ENCODE peak calls at places on chromosomes 11 and 22, in seven cellular contexts. L is adrenal gland, G is testis, Z is GM12878, M is AG04450, E is HL-60, U is psoas muscle. A is an unnamed sample.

GRCh38 chr11:85423794-85424193 is 203.3 kb downstream of the DLG2 start:
- DNase-seq in L (no peak), G (no peak), Z (no peak), M (no peak), E (no peak), U (no peak), A (no peak)

GRCh38 chr11:110491577-110492352 is 62.0 kb downstream of the FDX1 start:
- DNase-seq in L (no peak), G (no peak), Z (no peak), M (no peak), E (no peak), U (no peak), A (peak; percentile 60)

GRCh38 chr11:9969068-9969467 is 305.2 kb downstream of the SWAP70 start:
- DNase-seq in L (no peak), G (no peak), Z (no peak), M (no peak), E (no peak), U (no peak), A (no peak)

GRCh38 chr11:76083563-76084451 is 122.5 kb downstream of the WNT11 start:
- DNase-seq in L (no peak), G (no peak), Z (no peak), M (no peak), E (no peak), U (no peak), A (no peak)

GRCh38 chr22:41919357-41920224 is 4.7 kb upstream of the SHISA8 start:
- DNase-seq in L (peak; percentile 73), G (peak; percentile 71), Z (peak; percentile 71), M (no peak), E (no peak), U (peak; percentile 64), A (no peak)

GRCh38 chr11:58498464-58498863 is 9.4 kb downstream of the OR5B21 start:
- DNase-seq in L (no peak), G (no peak), Z (no peak), M (no peak), E (no peak), U (no peak), A (no peak)

GRCh38 chr11:12359761-12360160 is 17.6 kb upstream of the PARVA start:
- DNase-seq in L (no peak), G (no peak), Z (no peak), M (peak; percentile 34), E (no peak), U (no peak), A (no peak)

GRCh38 chr11:14655435-14655834 is 11.8 kb downstream of the PDE3B start:
- DNase-seq in L (no peak), G (no peak), Z (no peak), M (no peak), E (no peak), U (no peak), A (no peak)

GRCh38 chr11:94960488-94960887 is 12.9 kb downstream of the CWC15 start:
- DNase-seq in L (no peak), G (no peak), Z (no peak), M (no peak), E (no peak), U (no peak), A (no peak)

GRCh38 chr11:10201343-10201742 is 92.7 kb downstream of the SBF2 start:
- DNase-seq in L (no peak), G (no peak), Z (no peak), M (no peak), E (no peak), U (no peak), A (no peak)

DNA sequence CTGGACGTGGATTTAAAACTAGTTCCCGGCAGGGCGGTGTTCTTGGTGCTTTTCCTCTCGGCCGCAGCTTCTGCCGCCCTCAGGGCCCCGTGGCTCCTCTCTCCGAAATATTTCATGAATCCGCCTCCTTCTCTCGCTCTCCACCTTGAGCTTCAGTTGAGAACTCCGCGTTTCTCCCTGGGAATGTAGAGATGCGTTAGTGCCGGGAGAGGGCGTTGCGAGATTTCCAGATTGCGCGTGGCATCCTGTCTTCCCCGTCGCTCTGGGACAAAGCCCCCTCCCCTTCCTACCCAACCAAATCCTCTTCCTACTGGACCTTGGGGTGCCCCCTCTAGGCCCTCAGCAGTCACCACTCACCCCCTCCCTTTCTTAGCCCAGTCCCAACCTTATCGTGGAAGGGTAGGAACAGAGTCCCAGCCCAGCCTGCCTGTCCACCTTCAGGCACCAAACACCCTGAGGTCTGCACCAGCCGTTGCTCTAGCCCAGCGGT is 15.5 kb upstream of the RAC2 start:
- DNase-seq in L (no peak), G (peak; percentile 57), Z (no peak), M (no peak), E (no peak), U (no peak), A (no peak)
- TF ChIP-seq CTCF in L (peak; percentile 33), G (no peak), Z (peak; percentile 69), M (peak; percentile 78), E (peak; percentile 36), U (no peak), A (peak; percentile 66)

GRCh38 chr22:48263431-48263765 is 1500.9 kb downstream of the TBC1D22A start:
- DNase-seq in L (no peak), G (no peak), Z (no peak), M (no peak), E (no peak), U (no peak), A (no peak)
- TF ChIP-seq CTCF in L (no peak), G (no peak), Z (no peak), M (no peak), E (no peak), U (no peak), A (no peak)

GRCh38 chr22:31609716-31610115 is 52.3 kb downstream of the PISD start:
- DNase-seq in L (peak; percentile 42), G (no peak), Z (no peak), M (no peak), E (no peak), U (no peak), A (no peak)

GRCh38 chr22:31610611-31611010 is 51.4 kb downstream of the PISD start:
- DNase-seq in L (no peak), G (no peak), Z (no peak), M (no peak), E (no peak), U (no peak), A (no peak)

GRCh38 chr22:31612891-31613285 is 49.1 kb downstream of the PISD start:
- DNase-seq in L (no peak), G (no peak), Z (no peak), M (no peak), E (no peak), U (no peak), A (no peak)

GRCh38 chr22:31613286-31613903 is 48.6 kb downstream of the PISD start:
- DNase-seq in L (no peak), G (no peak), Z (no peak), M (no peak), E (no peak), U (no peak), A (no peak)

GRCh38 chr22:31611065-31611760 is 50.8 kb downstream of the PISD start:
- DNase-seq in L (peak; percentile 72), G (no peak), Z (no peak), M (no peak), E (no peak), U (no peak), A (no peak)
- TF ChIP-seq CTCF in L (no peak), G (no peak), Z (no peak), M (no peak), E (no peak), U (no peak), A (no peak)

GRCh38 chr22:48841881-48842582 is 985.6 kb downstream of the BRD1 start:
- DNase-seq in L (no peak), G (no peak), Z (no peak), M (no peak), E (no peak), U (no peak), A (no peak)
- TF ChIP-seq CTCF in L (no peak), G (no peak), Z (no peak), M (no peak), E (no peak), U (no peak), A (no peak)

GRCh38 chr22:31343235-31344191 is 2.6 kb downstream of the PATZ1 start:
- DNase-seq in L (no peak), G (peak; percentile 29), Z (no peak), M (no peak), E (peak; percentile 31), U (no peak), A (no peak)
- TF ChIP-seq CTCF in L (no peak), G (no peak), Z (no peak), M (no peak), E (no peak), U (no peak), A (no peak)

GRCh38 chr11:125262825-125263218 is 98.3 kb downstream of the PKNOX2 start:
- DNase-seq in L (no peak), G (peak; percentile 28), Z (no peak), M (no peak), E (no peak), U (no peak), A (peak; percentile 87)

GRCh38 chr11:125261471-125262087 is 97.0 kb downstream of the PKNOX2 start:
- DNase-seq in L (no peak), G (no peak), Z (no peak), M (no peak), E (no peak), U (no peak), A (no peak)

GRCh38 chr11:125262194-125262824 is 97.8 kb downstream of the PKNOX2 start:
- DNase-seq in L (no peak), G (peak; percentile 39), Z (no peak), M (no peak), E (no peak), U (no peak), A (no peak)

GRCh38 chr11:125264091-125265022 is 99.8 kb downstream of the PKNOX2 start:
- DNase-seq in L (no peak), G (no peak), Z (no peak), M (no peak), E (no peak), U (no peak), A (no peak)

DNA sequence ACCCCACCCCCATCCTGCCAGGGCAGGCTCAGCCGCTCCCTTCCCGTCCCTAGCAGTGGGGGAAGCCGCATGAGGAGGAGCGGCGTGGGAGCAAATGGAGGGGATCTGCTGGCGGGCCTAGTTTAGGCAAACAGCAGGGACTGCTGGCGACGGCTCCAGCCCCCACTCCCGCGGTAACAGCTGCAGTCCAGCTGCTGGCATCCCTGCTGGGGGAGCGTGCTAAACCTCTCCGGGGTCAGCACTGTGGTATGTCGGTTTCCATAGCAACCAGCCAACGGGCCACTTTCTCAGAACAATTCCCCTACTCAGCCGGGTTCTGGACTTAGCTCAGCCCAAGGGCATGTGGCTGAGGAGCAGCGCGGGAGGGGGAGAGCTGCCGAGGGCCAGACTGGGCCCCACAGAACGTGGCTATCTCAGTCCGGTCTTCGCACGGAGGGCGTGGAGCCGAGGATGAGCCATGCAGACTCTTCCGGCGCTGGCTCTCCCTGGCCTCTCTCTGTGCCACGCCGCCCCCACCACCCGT is 98.8 kb downstream of the PKNOX2 start:
- DNase-seq in L (peak; percentile 87), G (peak; percentile 86), Z (no peak), M (peak; percentile 100), E (no peak), U (peak; percentile 66), A (peak; percentile 99)
- TF ChIP-seq CTCF in L (no peak), G (no peak), Z (no peak), M (no peak), E (no peak), U (no peak), A (no peak)